ENCODE peak calls at places on chromosomes 13 and 19, in four cellular contexts. W is fibroblast of lung, L is AG10803, S is fibroblast of pulmonary artery. B is an unnamed sample.

GRCh38 chr19:58368561-58369360 is 6.2 kb upstream of the ZNF497 start:
- DNase-seq in W (no peak), L (no peak), S (no peak), B (no peak)

GRCh38 chr19:41744850-41745249 is 10.5 kb upstream of the CEACAM6 start:
- DNase-seq in L (no peak), S (no peak), W (no peak), B (no peak)

GRCh38 chr19:17420267-17420924 is 549 bp downstream of the MVB12A start:
- DNase-seq in L (no peak), W (peak; percentile 6), S (no peak), B (no peak)

GRCh38 chr13:59301166-59301551 is 862.6 kb downstream of the DIAPH3 start:
- DNase-seq in S (no peak), W (no peak), L (no peak), B (no peak)

GRCh38 chr19:8056533-8056932 is 4.0 kb downstream of the CCL25 start:
- DNase-seq in S (no peak), L (no peak), W (no peak), B (no peak)

GRCh38 chr13:30744056-30744684 is 8.8 kb downstream of the ALOX5AP start:
- DNase-seq in W (peak; percentile 74), S (no peak), L (no peak), B (no peak)

GRCh38 chr19:34555447-34555846 is 73.9 kb downstream of the WTIP start:
- DNase-seq in S (peak; percentile 2), W (no peak), L (peak; percentile 3), B (no peak)

GRCh38 chr19:30444253-30444671 is 72.1 kb downstream of the ZNF536 start:
- DNase-seq in L (no peak), W (no peak), S (no peak), B (no peak)

GRCh38 chr19:5949792-5950305 is 28.1 kb downstream of the RANBP3 start:
- DNase-seq in S (no peak), W (no peak), L (no peak), B (no peak)

GRCh38 chr19:5142725-5143097 is 173.8 kb downstream of the KDM4B start:
- DNase-seq in L (no peak), W (no peak), S (no peak), B (no peak)

GRCh38 chr19:50658438-50659317 is 9.4 kb downstream of the C19orf81 start:
- DNase-seq in W (peak; percentile 10), S (peak; percentile 84), L (peak; percentile 49), B (no peak)

GRCh38 chr13:24923305-24923640 is 159.3 kb downstream of the RNF17 start:
- DNase-seq in S (peak; percentile 86), L (peak; percentile 83), W (peak; percentile 88), B (no peak)

GRCh38 chr13:26498524-26499208 is 58.8 kb upstream of the WASF3 start:
- DNase-seq in S (peak; percentile 14), W (peak; percentile 44), L (no peak), B (no peak)

GRCh38 chr13:99926014-99926731 is 45.4 kb downstream of the ZIC5 start:
- DNase-seq in L (peak; percentile 25), W (peak; percentile 34), S (peak; percentile 3), B (no peak)

GRCh38 chr13:67023088-67023893 is 206.8 kb downstream of the PCDH9 start:
- DNase-seq in S (peak; percentile 90), W (peak; percentile 98), L (peak; percentile 49), B (no peak)

GRCh38 chr13:99857738-99858137 is 113.8 kb downstream of the ZIC5 start:
- DNase-seq in W (no peak), S (no peak), L (no peak), B (no peak)

GRCh38 chr13:48317511-48317981 is 14.0 kb downstream of the RB1 start:
- DNase-seq in W (no peak), L (no peak), S (no peak), B (peak; percentile 87)

GRCh38 chr19:38842439-38843174 is 7.2 kb downstream of the HNRNPL start:
- DNase-seq in S (no peak), W (no peak), L (no peak), B (no peak)

GRCh38 chr13:109699628-109700071 is 86.7 kb downstream of the IRS2 start:
- DNase-seq in L (no peak), S (no peak), W (no peak), B (no peak)
- TF ChIP-seq CTCF in L (no peak), S (no peak), W (no peak), B (no peak)

GRCh38 chr13:35984287-35984686 is 146.9 kb downstream of the DCLK1 start:
- DNase-seq in L (no peak), S (no peak), W (no peak), B (no peak)
- TF ChIP-seq CTCF in L (no peak), S (no peak), W (no peak), B (no peak)

DNA sequence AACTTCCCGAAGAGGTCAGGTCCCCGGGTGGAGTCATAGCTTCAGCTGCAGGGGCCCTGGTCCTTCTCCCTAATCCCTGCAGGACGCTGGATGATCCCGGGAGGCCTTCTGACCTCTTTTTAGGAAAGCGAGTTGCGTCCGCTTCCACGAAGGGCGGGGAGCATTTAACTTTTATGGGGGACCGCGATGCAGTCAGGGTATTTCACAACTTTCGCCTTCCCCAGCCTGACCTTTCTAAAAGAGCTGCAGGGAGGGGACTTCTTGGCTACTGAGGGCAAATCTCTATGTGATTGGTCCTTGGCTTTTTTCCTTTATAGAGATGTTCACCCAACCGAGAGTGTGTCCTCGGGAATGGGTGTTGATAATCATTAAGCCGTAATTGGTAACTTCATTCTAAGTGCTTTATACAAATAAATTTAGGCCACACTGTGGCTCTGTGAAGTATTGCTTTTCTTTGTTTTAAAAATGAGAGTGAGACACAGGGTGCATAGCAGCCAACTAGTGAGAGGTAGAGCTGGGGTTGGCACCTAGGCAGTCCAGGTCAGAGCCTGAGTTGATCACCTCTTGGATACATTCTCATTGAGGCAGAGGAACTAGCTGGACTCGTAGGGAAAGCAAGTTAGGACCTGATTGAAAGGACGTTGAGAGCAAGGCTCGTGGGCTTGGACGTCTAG is 841 bp downstream of the ZNF230 start:
- DNase-seq in L (no peak), S (peak; percentile 6), W (peak; percentile 0), B (no peak)
- TF ChIP-seq CTCF in L (no peak), S (no peak), W (no peak), B (peak; percentile 30)

GRCh38 chr13:98032168-98032567 is 78.7 kb downstream of the IPO5 start:
- DNase-seq in S (no peak), L (peak; percentile 22), W (no peak), B (no peak)
- TF ChIP-seq CTCF in S (no peak), L (no peak), W (no peak), B (no peak)

DNA sequence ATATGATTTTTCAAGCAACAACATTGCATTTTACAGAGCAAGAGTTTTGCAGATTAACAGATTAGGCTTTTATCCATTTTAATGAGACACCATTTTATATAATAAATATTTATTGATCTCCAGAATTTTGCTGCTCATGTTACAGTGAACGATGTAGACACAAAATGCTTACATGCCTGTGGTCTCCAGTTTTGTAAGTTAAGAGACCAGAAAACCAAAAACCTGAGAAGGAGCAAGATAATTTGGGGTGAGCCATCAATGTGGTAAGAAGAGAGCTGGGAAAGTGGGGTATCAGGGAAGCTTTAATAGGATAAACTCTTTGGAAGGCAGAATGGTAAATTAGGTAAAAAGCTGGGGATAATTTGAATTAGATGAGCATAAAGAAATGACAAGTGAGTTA is 2100.5 kb upstream of the PCDH20 start:
- DNase-seq in L (no peak), W (peak; percentile 13), S (no peak), B (no peak)
- TF ChIP-seq CTCF in L (no peak), W (no peak), S (no peak), B (no peak)

GRCh38 chr19:13267889-13268288 is 117.7 kb downstream of the IER2 start:
- DNase-seq in L (no peak), W (no peak), S (no peak), B (no peak)
- TF ChIP-seq CTCF in L (no peak), W (no peak), S (no peak), B (no peak)

GRCh38 chr19:28981994-28982393 is 231.0 kb downstream of the UQCRFS1 start:
- DNase-seq in S (no peak), W (no peak), L (no peak), B (no peak)

GRCh38 chr19:28985201-28985600 is 227.8 kb downstream of the UQCRFS1 start:
- DNase-seq in L (no peak), S (no peak), W (no peak), B (no peak)

GRCh38 chr19:28977826-28978225 is 235.1 kb downstream of the UQCRFS1 start:
- DNase-seq in S (no peak), L (no peak), W (no peak), B (no peak)

GRCh38 chr19:28984315-28984714 is 228.6 kb downstream of the UQCRFS1 start:
- DNase-seq in L (no peak), W (no peak), S (no peak), B (no peak)

DNA sequence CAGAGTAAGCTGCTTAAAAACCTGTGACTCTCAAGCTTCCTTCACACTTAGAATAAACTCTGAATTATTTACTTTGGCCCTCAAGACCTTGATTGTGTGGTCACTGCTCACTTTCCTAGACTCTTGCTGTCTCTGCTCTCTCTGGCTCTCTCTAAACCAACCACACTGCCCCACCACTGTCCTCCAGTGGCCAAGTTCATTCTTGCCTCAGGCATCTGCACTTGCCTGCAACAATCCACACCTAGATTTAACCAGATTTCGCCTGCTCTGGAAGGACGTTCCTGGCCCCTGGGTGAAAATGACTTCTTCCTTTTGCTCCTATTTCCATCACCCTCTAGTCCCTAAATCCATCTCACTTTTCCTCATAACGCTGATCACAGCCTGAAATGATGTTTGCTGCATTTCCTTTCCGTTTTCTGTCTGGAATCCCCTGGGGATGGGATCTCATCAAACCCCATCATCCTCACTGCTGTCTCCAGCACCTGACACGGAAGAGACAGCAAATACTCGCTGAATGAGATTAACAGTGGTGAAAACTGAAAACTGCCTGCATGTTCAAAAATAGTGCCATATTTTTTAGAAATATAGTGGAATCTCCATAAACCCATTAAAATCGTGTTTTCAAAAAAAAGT is 232.6 kb downstream of the UQCRFS1 start:
- DNase-seq in L (peak; percentile 61), W (no peak), S (peak; percentile 42), B (no peak)
- TF ChIP-seq CTCF in L (peak; percentile 77), W (peak; percentile 71), S (peak; percentile 51), B (peak; percentile 71)

DNA sequence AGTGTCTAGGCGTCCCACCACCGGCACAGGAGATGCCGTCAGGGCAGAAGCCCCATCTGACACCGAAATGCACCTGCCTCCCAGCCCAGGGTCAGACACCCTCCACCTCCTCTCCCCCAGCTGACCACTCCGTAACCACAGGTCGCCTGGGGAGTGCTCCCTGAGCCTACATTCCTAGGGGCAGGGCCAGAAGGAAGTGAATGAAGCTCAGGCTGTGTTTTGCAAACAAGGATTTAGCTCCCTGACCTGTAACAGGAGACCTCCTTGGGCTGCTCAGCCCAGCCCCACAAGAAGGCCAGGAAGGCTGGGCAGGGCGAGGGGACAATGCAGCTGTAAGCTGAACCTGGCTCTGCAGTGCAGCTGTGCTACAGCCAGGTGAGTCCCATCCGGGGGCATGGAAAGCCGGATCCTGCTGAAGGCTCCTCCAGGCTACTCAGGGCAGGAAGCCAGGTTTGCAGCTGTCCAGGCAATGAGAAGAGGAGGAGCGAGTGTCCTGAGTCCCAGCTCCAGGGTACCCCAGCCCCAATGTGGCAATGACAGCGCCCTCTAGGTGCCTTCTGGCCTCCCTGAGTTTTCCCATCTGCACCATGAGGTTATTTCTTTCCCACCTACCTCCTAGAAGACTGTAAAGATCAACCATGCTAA is 42.1 kb downstream of the RHPN2 start:
- DNase-seq in L (no peak), S (no peak), W (no peak), B (no peak)
- TF ChIP-seq CTCF in L (no peak), S (no peak), W (no peak), B (no peak)